ENCODE peak calls at places on chromosomes 4 and X, in seven cellular contexts. J, T, U, K, I, H and P are unnamed samples.

GRCh38 chr4:169620846-169621228 is 459 bp downstream of the CLCN3 start:
- DNase-seq in U (peak), H (no peak), I (peak), T (peak), J (no peak), K (peak), P (no peak)

GRCh38 chrX:129540068-129540653 is at the start of gene OCRL:
- DNase-seq in K (peak), U (peak), H (peak), I (peak), J (peak), T (peak), P (peak)

GRCh38 chrX:20995829-20996228 is 378.4 kb upstream of the CNKSR2 start:
- DNase-seq in I (no peak), K (no peak), H (no peak), J (no peak), T (no peak), U (no peak), P (no peak)

GRCh38 chr4:168357941-168358340 is 39.4 kb upstream of the DDX60 start:
- DNase-seq in K (no peak), T (no peak), H (no peak), I (no peak), J (no peak), U (no peak), P (no peak)

GRCh38 chr4:89834486-89835209 is 2.3 kb downstream of the SNCA start:
- DNase-seq in H (no peak), K (no peak), T (no peak), U (no peak), J (no peak), I (no peak), P (no peak)

GRCh38 chr4:10856271-10856670 is 171.7 kb upstream of the CLNK start:
- DNase-seq in U (no peak), K (no peak), H (no peak), J (no peak), I (no peak), T (no peak), P (no peak)

GRCh38 chr4:86319390-86319789 is 40.5 kb downstream of the MAPK10 start:
- DNase-seq in I (no peak), U (no peak), H (no peak), T (no peak), J (no peak), K (no peak), P (no peak)

GRCh38 chr4:10461091-10461849 is 4.0 kb upstream of the ZNF518B start:
- DNase-seq in U (peak), T (peak), J (peak), I (peak), K (peak), H (peak), P (peak)

GRCh38 chr4:127783026-127783769 is 1.1 kb downstream of the HSPA4L start:
- DNase-seq in H (peak), T (no peak), U (no peak), K (peak), J (peak), I (peak), P (no peak)

GRCh38 chrX:105552395-105552794 is 269.9 kb upstream of the NRK start:
- DNase-seq in H (no peak), T (no peak), U (no peak), I (peak), J (no peak), K (peak), P (no peak)

GRCh38 chrX:17067534-17067933 is 121.1 kb downstream of the REPS2 start:
- DNase-seq in H (no peak), K (no peak), J (no peak), T (no peak), I (no peak), U (no peak), P (no peak)

GRCh38 chr4:77473509-77473908 is 132.1 kb upstream of the CXCL13 start:
- DNase-seq in J (no peak), K (peak), U (no peak), I (no peak), H (no peak), T (no peak), P (no peak)

GRCh38 chr4:76738081-76738931 is 159.6 kb downstream of the SOWAHB start:
- DNase-seq in H (no peak), U (no peak), K (no peak), T (no peak), J (no peak), I (peak), P (no peak)

GRCh38 chrX:20266810-20267598 is at the start of gene RPS6KA3:
- DNase-seq in U (peak), K (peak), J (peak), I (peak), T (peak), H (peak), P (peak)

GRCh38 chrX:2464677-2465166 is 36.1 kb downstream of the DHRSX start:
- DNase-seq in I (no peak), J (no peak), H (no peak), U (no peak), T (no peak), K (peak), P (no peak)

GRCh38 chrX:76148753-76149152 is 24.1 kb upstream of the PBDC1 start:
- DNase-seq in I (peak), T (peak), K (peak), H (peak), U (peak), J (no peak), P (peak)

GRCh38 chrX:1486177-1486576 is 33.5 kb upstream of the ASMTL start:
- DNase-seq in H (no peak), T (no peak), U (no peak), K (no peak), J (no peak), I (no peak), P (no peak)

DNA sequence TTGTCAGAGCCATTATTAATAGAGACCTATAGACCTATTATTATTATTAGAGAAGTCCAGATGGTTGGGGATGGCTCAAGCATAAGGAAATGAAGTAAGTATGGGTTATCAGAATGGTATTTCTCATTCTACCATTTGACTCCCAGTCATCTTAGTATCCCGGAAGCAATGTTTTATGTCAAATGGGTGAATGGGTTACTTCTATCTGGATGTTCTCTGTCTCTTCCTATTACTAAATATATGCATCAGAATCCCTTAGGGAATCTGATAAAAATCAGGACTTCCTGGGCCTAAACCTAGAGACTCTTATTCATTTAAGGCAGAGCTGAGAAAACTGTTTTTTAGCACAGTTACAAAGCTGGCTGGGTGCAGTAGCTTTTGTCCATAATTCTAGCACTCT is 149.9 kb downstream of the SLC10A7 start:
- DNase-seq in H (no peak), K (no peak), J (no peak), T (no peak), U (no peak), I (no peak), P (no peak)
- TF ChIP-seq CTCF in H (no peak), K (no peak), J (no peak), T (no peak), U (no peak), I (no peak), P (no peak)

GRCh38 chr4:82798168-82799005 is at the start of gene SCD5:
- DNase-seq in H (peak), J (peak), T (peak), K (peak), I (peak), U (no peak), P (no peak)

GRCh38 chr4:82799006-82799881 is 648 bp upstream of the SCD5 start:
- DNase-seq in T (no peak), K (no peak), H (no peak), I (no peak), J (no peak), U (no peak), P (no peak)

GRCh38 chr4:82802906-82803305 is 4.3 kb upstream of the SCD5 start:
- DNase-seq in J (no peak), T (no peak), H (no peak), I (no peak), K (no peak), U (no peak), P (no peak)

GRCh38 chr4:82803746-82804145 is 5.2 kb upstream of the SCD5 start:
- DNase-seq in J (no peak), U (no peak), T (no peak), H (no peak), I (no peak), K (no peak), P (no peak)

DNA sequence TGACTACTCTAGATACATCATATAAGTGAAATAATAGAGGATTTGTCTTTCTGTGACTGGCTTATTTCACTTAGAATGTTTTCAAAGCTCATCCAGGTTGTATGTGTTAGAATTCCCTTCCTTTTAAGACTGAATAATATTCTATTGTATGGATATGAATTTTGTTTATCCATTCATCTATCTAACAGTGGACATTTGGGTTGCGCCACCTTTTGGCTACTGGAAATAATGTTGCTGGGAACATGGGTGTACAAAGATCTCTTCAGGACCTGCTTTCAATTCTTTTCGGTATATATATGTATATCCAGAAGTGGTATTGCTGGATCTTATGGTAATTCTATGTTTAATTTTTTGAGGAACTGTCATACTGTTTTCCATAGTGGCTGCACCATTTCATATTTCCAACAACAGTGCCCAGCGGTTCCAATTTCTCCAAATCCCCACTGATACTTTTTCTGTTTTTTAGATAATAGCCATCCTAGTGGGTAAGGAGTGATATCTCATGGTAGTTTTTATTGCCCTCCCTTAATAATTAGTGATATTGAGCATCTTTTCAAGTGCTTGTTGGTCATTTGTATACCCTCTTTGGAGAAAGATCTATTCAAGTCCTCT is 3.4 kb upstream of the SCD5 start:
- DNase-seq in K (peak), T (no peak), I (peak), H (no peak), U (no peak), J (no peak), P (no peak)
- TF ChIP-seq CTCF in K (peak), T (no peak), I (peak), H (peak), U (no peak), J (peak), P (no peak)

DNA sequence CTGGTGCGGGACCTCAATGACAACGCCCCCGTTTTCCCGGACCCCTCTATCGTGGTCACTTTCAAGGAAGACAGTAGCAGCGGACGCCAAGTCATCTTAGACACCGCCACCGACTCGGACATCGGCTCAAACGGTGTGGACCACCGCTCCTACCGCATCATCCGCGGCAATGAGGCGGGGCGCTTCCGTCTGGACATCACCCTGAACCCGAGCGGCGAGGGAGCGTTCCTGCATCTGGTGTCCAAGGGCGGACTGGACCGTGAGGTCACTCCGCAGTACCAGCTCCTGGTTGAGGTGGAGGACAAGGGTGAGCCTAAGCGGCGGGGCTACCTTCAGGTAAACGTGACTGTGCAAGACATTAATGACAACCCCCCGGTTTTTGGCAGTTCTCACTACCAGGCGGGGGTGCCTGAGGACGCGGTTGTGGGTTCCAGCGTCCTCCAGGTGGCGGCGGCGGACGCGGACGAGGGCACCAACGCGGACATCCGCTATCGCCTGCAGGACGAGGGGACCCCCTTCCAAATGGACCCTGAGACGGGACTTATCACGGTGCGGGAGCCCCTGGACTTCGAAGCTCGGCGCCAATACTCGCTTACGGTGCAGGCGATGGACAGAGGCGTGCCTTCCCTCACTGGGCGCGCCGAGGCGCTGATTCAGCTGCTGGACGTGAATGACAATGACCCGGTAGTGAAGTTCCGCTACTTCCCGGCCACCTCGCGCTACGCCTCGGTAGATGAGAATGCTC is 2.2 kb downstream of the FAT4 start:
- DNase-seq in H (peak), T (no peak), K (peak), I (peak), J (peak), U (no peak), P (no peak)
- TF ChIP-seq CTCF in H (peak), T (no peak), K (peak), I (peak), J (peak), U (no peak), P (no peak)

GRCh38 chrX:142804085-142804484 is 221.6 kb upstream of the SPANXN4 start:
- DNase-seq in I (no peak), H (no peak), U (no peak), T (no peak), K (peak), J (no peak), P (no peak)
- TF ChIP-seq CTCF in I (no peak), H (peak), U (no peak), T (no peak), K (no peak), J (peak), P (no peak)

DNA sequence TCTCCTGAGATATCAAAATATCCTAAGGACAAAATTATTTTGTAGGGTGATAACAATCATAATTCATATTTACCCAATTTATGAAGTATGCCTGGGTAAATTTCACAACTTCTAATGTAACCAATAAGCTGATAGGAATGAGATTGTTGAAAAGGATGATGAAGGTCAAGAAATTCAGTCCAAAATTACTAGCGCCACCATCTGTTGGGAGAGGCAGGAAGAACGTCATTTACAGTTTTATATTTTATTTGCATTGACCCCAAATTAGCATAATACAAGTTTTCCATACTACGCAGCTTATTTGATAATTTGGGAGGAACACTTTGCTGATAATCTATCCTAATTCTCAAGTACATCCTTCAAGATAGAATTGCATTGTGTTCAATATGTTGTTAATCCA is 78.7 kb downstream of the ATP8A1 start:
- DNase-seq in K (no peak), U (no peak), H (no peak), T (no peak), I (no peak), J (no peak), P (no peak)
- TF ChIP-seq CTCF in K (no peak), U (no peak), H (no peak), T (no peak), I (no peak), J (no peak), P (no peak)